ENCODE peak calls at places on chromosomes 11 and 22, in nine cellular contexts. D is GM18507, H is ACHN, R is iPS DF 19.7, C is iris pigment epithelial cell, X is Ammon's horn, A is EL, Z is Calu3, S is tibial nerve. J is an unnamed sample.

GRCh38 chr22:40258463-40259046 is 80.8 kb downstream of the TNRC6B start:
- DNase-seq in D (no peak), H (no peak), R (no peak), C (peak; percentile 63), X (no peak), A (peak; percentile 12), Z (no peak), S (no peak), J (no peak)

GRCh38 chr11:125433454-125434121 is 62.5 kb downstream of the FEZ1 start:
- DNase-seq in D (peak; percentile 22), H (peak; percentile 52), R (no peak), C (peak; percentile 74), X (peak; percentile 88), A (peak; percentile 51), Z (peak; percentile 23), S (no peak), J (peak; percentile 61)

GRCh38 chr11:31872074-31872440 is 60.9 kb upstream of the PAX6 start:
- DNase-seq in D (no peak), H (no peak), R (no peak), C (no peak), X (no peak), A (no peak), Z (no peak), S (no peak), J (no peak)

GRCh38 chr11:1218256-1218787 is 4.5 kb upstream of the MUC5B start:
- DNase-seq in D (no peak), H (no peak), R (no peak), C (no peak), X (no peak), A (no peak), Z (no peak), S (no peak), J (no peak)

GRCh38 chr22:49096476-49096875 is 731.2 kb downstream of the BRD1 start:
- DNase-seq in D (no peak), H (no peak), R (no peak), C (no peak), X (no peak), A (no peak), Z (no peak), S (no peak), J (no peak)

GRCh38 chr22:44567846-44568493 is 69.9 kb upstream of the RTL6 start:
- DNase-seq in D (no peak), H (peak; percentile 48), R (peak; percentile 5), C (peak; percentile 45), X (no peak), A (peak; percentile 53), Z (peak; percentile 56), S (no peak), J (no peak)

GRCh38 chr11:10752061-10752460 is 1.0 kb downstream of the CTR9 start:
- DNase-seq in D (no peak), H (no peak), R (no peak), C (no peak), X (no peak), A (no peak), Z (no peak), S (no peak), J (no peak)

GRCh38 chr11:47021965-47022364 is 85.4 kb downstream of the CSTPP1 start:
- DNase-seq in D (no peak), H (no peak), R (no peak), C (no peak), X (no peak), A (no peak), Z (no peak), S (no peak), J (no peak)

GRCh38 chr11:113994077-113994954 is 19.4 kb downstream of the HTR3A start:
- DNase-seq in D (no peak), H (no peak), R (no peak), C (no peak), X (no peak), A (no peak), Z (peak; percentile 11), S (no peak), J (peak; percentile 39)

GRCh38 chr11:124584681-124585372 is 15.0 kb downstream of the OR8A1 start:
- DNase-seq in D (no peak), H (no peak), R (no peak), C (no peak), X (no peak), A (no peak), Z (no peak), S (no peak), J (no peak)